ENCODE peak calls at places on chromosomes 1 and 21, in six cellular contexts. V is ELF-1, F is AG08396, O is erythroblast, A is activated T-cell treated with anti-CD3 and anti-CD28 coated beads for 4 hours, R is T-helper 17 cell. J is an unnamed sample.

GRCh38 chr1:197356723-197357533 is 88.9 kb downstream of the CRB1 start:
- DNase-seq in V (peak), F (peak), O (peak), A (no peak), R (no peak), J (no peak)

GRCh38 chr21:34815831-34816700 is 147.3 kb downstream of the CLIC6 start:
- DNase-seq in V (no peak), F (no peak), O (no peak), A (no peak), R (no peak), J (no peak)

GRCh38 chr1:240524356-240525071 is 87.4 kb downstream of the GREM2 start:
- DNase-seq in V (no peak), F (no peak), O (no peak), A (no peak), R (no peak), J (no peak)

GRCh38 chr1:93749894-93750301 is 68.3 kb upstream of the BCAR3 start:
- DNase-seq in V (no peak), F (no peak), O (no peak), A (no peak), R (no peak), J (no peak)

GRCh38 chr1:198848206-198848605 is 209.4 kb downstream of the PTPRC start:
- DNase-seq in V (no peak), F (no peak), O (no peak), A (no peak), R (no peak), J (no peak)

GRCh38 chr21:38879912-38880577 is 74.3 kb downstream of the ETS2 start:
- DNase-seq in V (no peak), F (no peak), O (no peak), A (no peak), R (no peak), J (no peak)

GRCh38 chr1:18161690-18162089 is 54.1 kb downstream of the IGSF21 start:
- DNase-seq in V (no peak), F (no peak), O (no peak), A (no peak), R (no peak), J (no peak)

GRCh38 chr1:172662464-172663109 is 3.7 kb downstream of the FASLG start:
- DNase-seq in V (no peak), F (peak), O (no peak), A (peak), R (peak), J (peak)

GRCh38 chr1:29235955-29236742 is at the start of gene PTPRU:
- DNase-seq in V (peak), F (peak), O (peak), A (peak), R (peak), J (peak)

GRCh38 chr1:205536759-205537361 is 32.4 kb downstream of the CDK18 start:
- DNase-seq in V (no peak), F (no peak), O (no peak), A (no peak), R (no peak), J (peak)

GRCh38 chr1:40955266-40955665 is 24.2 kb upstream of the CTPS1 start:
- DNase-seq in V (no peak), F (no peak), O (no peak), A (no peak), R (no peak), J (no peak)

GRCh38 chr1:59081795-59082194 is 215.1 kb upstream of the FGGY start:
- DNase-seq in V (no peak), F (no peak), O (no peak), A (no peak), R (no peak), J (no peak)

GRCh38 chr1:79151006-79151796 is 144.7 kb upstream of the ADGRL4 start:
- DNase-seq in V (no peak), F (no peak), O (no peak), A (no peak), R (no peak), J (no peak)

GRCh38 chr1:108200627-108201106 is 524 bp upstream of the SLC25A24 start:
- DNase-seq in V (no peak), F (peak), O (peak), A (no peak), R (no peak), J (no peak)